ENCODE peak calls at places on chromosomes 6 and 20, in four cellular contexts. A is hepatocyte, Z is GM23338, P is GM12878. S is an unnamed sample. For H3K4me1, the result is how much of the 10 kb centered on the place peaks cover.

GRCh38 chr20:51481311-51481997 is 61.1 kb downstream of the NFATC2 start:
- DNase-seq in A (no peak), Z (no peak), P (no peak), S (no peak)

GRCh38 chr6:33974471-33974870 is 170.7 kb upstream of the MLN start:
- DNase-seq in A (no peak), Z (peak), P (no peak), S (no peak)

GRCh38 chr20:17655286-17655651 is 26.8 kb downstream of the RRBP1 start:
- DNase-seq in A (no peak), Z (peak), P (no peak), S (no peak)

GRCh38 chr20:15316556-15316955 is 979.1 kb upstream of the FLRT3 start:
- DNase-seq in A (no peak), Z (no peak), P (no peak), S (no peak)

GRCh38 chr20:9344080-9344920 is 170.1 kb upstream of the LAMP5 start:
- DNase-seq in A (no peak), Z (no peak), P (no peak), S (peak)

GRCh38 chr6:15066433-15067337 is 179.2 kb upstream of the JARID2 start:
- DNase-seq in A (peak), Z (no peak), P (no peak), S (peak)

GRCh38 chr20:59864726-59865125 is 68.7 kb downstream of the SYCP2 start:
- DNase-seq in A (no peak), Z (no peak), P (no peak), S (no peak)

GRCh38 chr20:34250005-34250404 is 8.8 kb downstream of the ASIP start:
- DNase-seq in A (no peak), Z (no peak), P (no peak), S (no peak)

GRCh38 chr20:49225896-49226295 is 6.7 kb downstream of the DDX27 start:
- DNase-seq in A (no peak), Z (no peak), P (no peak), S (no peak)

GRCh38 chr6:153001767-153002612 is 519 bp downstream of the MTRF1L start:
- DNase-seq in A (peak), Z (peak), P (no peak), S (no peak)

GRCh38 chr6:72740135-72740534 is 118.3 kb downstream of the KCNQ5 start:
- DNase-seq in A (no peak), Z (no peak), P (peak), S (no peak)

GRCh38 chr6:113595921-113596376 is 261.2 kb upstream of the MARCKS start:
- DNase-seq in A (no peak), Z (no peak), P (no peak), S (no peak)

GRCh38 chr20:2742934-2743559 is 50.5 kb downstream of the EBF4 start:
- DNase-seq in A (peak), Z (peak), P (no peak), S (peak)

GRCh38 chr6:165616116-165616515 is 46.9 kb downstream of the PDE10A start:
- DNase-seq in A (no peak), Z (no peak), P (no peak), S (peak)

GRCh38 chr20:1509237-1509636 is 18.0 kb upstream of the SIRPB2 start:
- DNase-seq in A (peak), Z (peak), P (no peak), S (peak)

GRCh38 chr6:135909737-135910387 is 58.4 kb downstream of the PDE7B start:
- DNase-seq in A (peak), Z (peak), P (peak), S (peak)

GRCh38 chr20:36467076-36467999 is 74.0 kb upstream of the MYL9 start:
- DNase-seq in A (peak), Z (no peak), P (no peak), S (peak)

GRCh38 chr6:47464052-47464451 is 13.5 kb upstream of the CD2AP start:
- DNase-seq in A (no peak), Z (no peak), P (no peak), S (no peak)

GRCh38 chr20:33816191-33816590 is 5.0 kb downstream of the CHMP4B start:
- DNase-seq in A (no peak), Z (no peak), P (no peak), S (no peak)

GRCh38 chr20:34310481-34311117 is 7.4 kb upstream of the AHCY start:
- DNase-seq in A (peak), Z (no peak), P (no peak), S (no peak)

GRCh38 chr6:121055572-121056163 is 278.6 kb downstream of the TBC1D32 start:
- DNase-seq in A (peak), Z (peak), P (peak), S (peak)

GRCh38 chr6:98834060-98835031 is at the start of gene POU3F2:
- DNase-seq in A (peak), Z (peak), P (no peak), S (peak)

GRCh38 chr20:50691585-50692552 is 527 bp upstream of the RIPOR3 start:
- DNase-seq in A (peak), Z (peak), P (no peak), S (peak)

GRCh38 chr6:39350723-39351505 is 28.4 kb upstream of the KCNK16 start:
- DNase-seq in A (no peak), Z (no peak), P (no peak), S (no peak)

GRCh38 chr6:81734081-81734480 is 18.4 kb downstream of the TENT5A start:
- DNase-seq in A (no peak), Z (peak), P (no peak), S (no peak)

GRCh38 chr6:14642842-14643241 is 525.3 kb downstream of the CD83 start:
- DNase-seq in A (no peak), Z (no peak), P (no peak), S (no peak)

GRCh38 chr6:163667372-163668060 is 253.0 kb downstream of the QKI start:
- DNase-seq in A (no peak), Z (no peak), P (peak), S (peak)

GRCh38 chr6:106444777-106445507 is 84.4 kb downstream of the CRYBG1 start:
- DNase-seq in A (peak), Z (peak), P (peak), S (peak)

GRCh38 chr6:124956018-124956417 is 6.2 kb upstream of the RNF217 start:
- DNase-seq in A (no peak), Z (no peak), P (no peak), S (no peak)

GRCh38 chr6:119547024-119547423 is 197.5 kb upstream of the MAN1A1 start:
- DNase-seq in A (no peak), Z (no peak), P (no peak), S (no peak)

GRCh38 chr20:34530342-34530741 is 14.1 kb downstream of the DYNLRB1 start:
- DNase-seq in A (no peak), Z (no peak), P (no peak), S (no peak)

GRCh38 chr6:24931752-24932691 is 3.7 kb downstream of the RIPOR2 start:
- DNase-seq in A (no peak), Z (no peak), P (peak), S (no peak)

GRCh38 chr20:40010483-40010882 is 678.6 kb downstream of the MAFB start:
- DNase-seq in A (no peak), Z (no peak), P (no peak), S (no peak)

GRCh38 chr6:136468711-136469110 is 81.5 kb downstream of the MAP7 start:
- DNase-seq in A (no peak), Z (no peak), P (no peak), S (no peak)

GRCh38 chr6:130303436-130303835 is 62.4 kb upstream of the TMEM200A start:
- DNase-seq in A (no peak), Z (no peak), P (no peak), S (no peak)

GRCh38 chr6:36852481-36853147 is 13.4 kb upstream of the CPNE5 start:
- DNase-seq in A (peak), Z (no peak), P (no peak), S (peak)

GRCh38 chr6:118627724-118628123 is 23.7 kb downstream of the CEP85L start:
- DNase-seq in A (no peak), Z (no peak), P (no peak), S (no peak)

GRCh38 chr20:18263723-18264122 is 24.6 kb upstream of the ZNF133 start:
- DNase-seq in A (peak), Z (no peak), P (no peak), S (no peak)

GRCh38 chr6:75209432-75209723 is 3.5 kb upstream of the COL12A1 start:
- DNase-seq in A (no peak), Z (no peak), P (no peak), S (no peak)

GRCh38 chr6:41467627-41468404 is 78.4 kb upstream of the FOXP4 start:
- DNase-seq in A (no peak), Z (no peak), P (no peak), S (no peak)

GRCh38 chr6:41469156-41469950 is 76.8 kb upstream of the FOXP4 start:
- DNase-seq in A (peak), Z (no peak), P (no peak), S (no peak)

GRCh38 chr6:41469951-41470340 is 76.2 kb upstream of the FOXP4 start:
- DNase-seq in A (peak), Z (peak), P (no peak), S (peak)

GRCh38 chr6:41471064-41471895 is 74.9 kb upstream of the FOXP4 start:
- DNase-seq in A (no peak), Z (no peak), P (no peak), S (no peak)

DNA sequence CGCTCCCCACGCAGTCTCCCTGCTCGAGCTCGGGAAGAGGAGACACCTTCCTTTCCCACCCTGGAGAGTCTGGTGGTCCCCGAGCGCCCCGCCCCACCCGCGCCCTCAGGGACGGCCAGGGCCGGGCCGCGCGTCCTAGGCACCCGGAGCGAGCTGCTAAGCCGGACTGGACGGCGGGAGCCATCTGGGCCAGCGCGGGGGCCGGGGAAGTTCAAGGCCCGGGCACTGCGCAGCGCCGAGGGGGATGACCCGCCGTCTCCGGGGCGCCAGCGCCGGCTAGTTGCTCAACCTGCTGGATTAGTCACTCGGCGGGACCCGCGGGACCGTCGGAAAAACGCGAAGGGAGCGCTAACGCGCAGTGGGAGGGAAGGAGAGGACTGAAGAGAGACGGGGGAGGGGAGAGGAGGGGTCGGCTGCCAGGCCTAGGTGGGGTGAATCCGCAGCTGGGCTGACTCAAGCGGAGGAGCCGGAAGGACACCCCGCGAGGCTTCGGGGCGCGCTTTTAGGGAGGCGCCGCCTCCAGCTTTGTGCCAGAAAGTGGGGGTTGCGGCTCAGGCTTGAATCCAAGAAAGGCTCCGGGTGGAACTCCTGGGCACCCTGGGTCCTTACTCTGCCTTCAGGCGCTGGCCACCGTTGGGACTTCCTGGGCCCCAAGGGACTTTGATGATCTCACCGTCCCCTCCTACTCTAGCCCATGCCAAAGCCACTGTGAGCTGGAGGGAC is 75.7 kb upstream of the FOXP4 start:
- DNase-seq in A (peak), Z (peak), P (no peak), S (peak)
- TF ChIP-seq EZH2 in A (no peak), Z (peak), P (no peak), S (no peak)

GRCh38 chr6:111812080-111813038 is 60.9 kb downstream of the FYN start:
- DNase-seq in A (no peak), Z (no peak), P (no peak), S (no peak)
- H3K4me1 ChIP-seq in A (under half), Z (under half), P (under half), S (under half)

DNA sequence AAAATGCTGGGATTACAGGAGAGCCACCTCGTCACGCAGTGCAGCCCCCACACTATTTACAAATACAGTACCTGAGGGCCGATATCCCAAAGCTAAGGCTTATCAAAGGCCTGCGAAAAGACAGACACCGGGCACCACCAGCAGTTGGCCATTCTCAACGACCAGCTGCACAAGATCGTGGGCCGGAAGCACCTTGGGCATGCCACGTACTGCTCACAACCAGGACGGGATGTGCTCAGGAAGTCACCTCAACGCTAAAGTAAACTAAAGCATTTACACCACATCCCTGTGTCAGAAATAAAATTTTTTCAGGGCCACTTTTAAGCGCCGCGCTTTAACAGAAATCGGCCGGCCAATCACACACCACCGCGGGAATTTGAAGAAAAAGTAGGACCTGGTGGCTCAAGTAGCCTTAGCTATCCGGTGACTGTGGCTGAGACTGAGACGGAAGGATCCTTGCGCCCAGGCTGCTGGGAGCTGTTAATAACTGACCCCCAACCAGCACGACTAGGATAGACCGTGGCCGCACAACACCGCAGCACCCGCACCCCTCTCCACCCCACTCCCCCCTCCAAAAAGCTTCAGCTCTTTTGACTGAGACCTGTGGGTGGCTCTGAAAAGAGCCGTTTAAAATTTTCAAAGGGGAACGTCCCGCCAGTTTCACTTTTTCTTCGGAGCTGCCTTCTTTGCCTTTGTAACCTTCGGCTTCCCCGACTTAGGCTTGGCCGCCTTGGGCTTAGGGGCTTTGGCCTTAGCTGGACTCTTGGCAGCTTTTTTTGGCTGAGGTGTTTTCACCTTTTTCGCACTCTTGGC is 131.2 kb upstream of the BTN3A2 start:
- DNase-seq in A (no peak), Z (peak), P (peak), S (peak)
- TF ChIP-seq EZH2 in A (no peak), Z (no peak), P (no peak), S (no peak)

GRCh38 chr20:19392344-19393140 is 180.1 kb downstream of the SLC24A3 start:
- DNase-seq in A (no peak), Z (no peak), P (no peak), S (no peak)

GRCh38 chr20:19401096-19401495 is 188.7 kb downstream of the SLC24A3 start:
- DNase-seq in A (no peak), Z (no peak), P (no peak), S (no peak)

GRCh38 chr20:19397676-19398075 is 185.2 kb downstream of the SLC24A3 start:
- DNase-seq in A (no peak), Z (peak), P (no peak), S (peak)

DNA sequence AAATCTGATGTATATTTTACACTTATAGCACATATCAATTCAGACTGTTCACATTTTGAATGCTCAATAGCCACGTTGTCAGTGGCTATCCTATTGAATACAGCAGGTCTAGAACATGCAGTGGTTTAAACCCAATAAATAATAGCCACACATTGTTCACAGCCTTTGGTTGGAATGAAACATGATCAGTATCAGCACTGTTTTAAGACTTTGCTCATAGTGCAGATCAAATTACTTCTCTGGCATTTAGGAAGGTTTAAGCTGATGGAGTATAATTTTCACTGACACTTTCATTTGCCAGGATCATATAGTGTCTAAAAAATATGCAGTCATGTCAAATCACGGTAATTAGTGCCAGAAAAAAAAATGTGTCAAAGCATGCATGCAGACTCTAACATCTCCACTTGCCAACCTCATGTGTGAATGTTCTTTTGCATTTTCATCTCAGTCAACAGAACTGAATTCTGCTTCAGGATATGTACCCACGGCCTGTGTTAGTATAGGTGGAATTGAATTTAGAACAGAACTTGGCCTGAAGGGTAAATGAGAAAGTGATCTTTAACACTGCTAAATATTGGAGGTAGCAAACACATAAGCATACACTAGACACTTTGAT is 184.1 kb downstream of the SLC24A3 start:
- DNase-seq in A (no peak), Z (no peak), P (no peak), S (peak)
- H3K4me1 ChIP-seq in A (under half), Z (under half), P (under half), S (under half)

DNA sequence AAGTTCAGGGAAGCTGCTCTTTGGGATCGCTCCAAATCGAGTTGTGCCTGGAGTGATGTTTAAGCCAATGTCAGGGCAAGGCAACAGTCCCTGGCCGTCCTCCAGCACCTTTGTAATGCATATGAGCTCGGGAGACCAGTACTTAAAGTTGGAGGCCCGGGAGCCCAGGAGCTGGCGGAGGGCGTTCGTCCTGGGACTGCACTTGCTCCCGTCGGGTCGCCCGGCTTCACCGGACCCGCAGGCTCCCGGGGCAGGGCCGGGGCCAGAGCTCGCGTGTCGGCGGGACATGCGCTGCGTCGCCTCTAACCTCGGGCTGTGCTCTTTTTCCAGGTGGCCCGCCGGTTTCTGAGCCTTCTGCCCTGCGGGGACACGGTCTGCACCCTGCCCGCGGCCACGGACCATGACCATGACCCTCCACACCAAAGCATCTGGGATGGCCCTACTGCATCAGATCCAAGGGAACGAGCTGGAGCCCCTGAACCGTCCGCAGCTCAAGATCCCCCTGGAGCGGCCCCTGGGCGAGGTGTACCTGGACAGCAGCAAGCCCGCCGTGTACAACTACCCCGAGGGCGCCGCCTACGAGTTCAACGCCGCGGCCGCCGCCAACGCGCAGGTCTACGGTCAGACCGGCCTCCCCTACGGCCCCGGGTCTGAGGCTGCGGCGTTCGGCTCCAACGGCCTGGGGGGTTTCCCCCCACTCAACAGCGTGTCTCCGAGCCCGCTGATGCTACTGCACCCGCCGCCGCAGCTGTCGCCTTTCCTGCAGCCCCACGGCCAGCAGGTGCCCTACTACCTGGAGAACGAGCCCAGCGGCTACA is at the start of gene ESR1:
- DNase-seq in A (peak), Z (peak), P (no peak), S (peak)
- TF ChIP-seq EZH2 in A (peak), Z (no peak), P (no peak), S (peak)

GRCh38 chr6:132491303-132491702 is 21.6 kb downstream of the STX7 start:
- DNase-seq in A (no peak), Z (no peak), P (no peak), S (peak)
- H3K4me1 ChIP-seq in A (under half), Z (under half), P (under half), S (under half)

DNA sequence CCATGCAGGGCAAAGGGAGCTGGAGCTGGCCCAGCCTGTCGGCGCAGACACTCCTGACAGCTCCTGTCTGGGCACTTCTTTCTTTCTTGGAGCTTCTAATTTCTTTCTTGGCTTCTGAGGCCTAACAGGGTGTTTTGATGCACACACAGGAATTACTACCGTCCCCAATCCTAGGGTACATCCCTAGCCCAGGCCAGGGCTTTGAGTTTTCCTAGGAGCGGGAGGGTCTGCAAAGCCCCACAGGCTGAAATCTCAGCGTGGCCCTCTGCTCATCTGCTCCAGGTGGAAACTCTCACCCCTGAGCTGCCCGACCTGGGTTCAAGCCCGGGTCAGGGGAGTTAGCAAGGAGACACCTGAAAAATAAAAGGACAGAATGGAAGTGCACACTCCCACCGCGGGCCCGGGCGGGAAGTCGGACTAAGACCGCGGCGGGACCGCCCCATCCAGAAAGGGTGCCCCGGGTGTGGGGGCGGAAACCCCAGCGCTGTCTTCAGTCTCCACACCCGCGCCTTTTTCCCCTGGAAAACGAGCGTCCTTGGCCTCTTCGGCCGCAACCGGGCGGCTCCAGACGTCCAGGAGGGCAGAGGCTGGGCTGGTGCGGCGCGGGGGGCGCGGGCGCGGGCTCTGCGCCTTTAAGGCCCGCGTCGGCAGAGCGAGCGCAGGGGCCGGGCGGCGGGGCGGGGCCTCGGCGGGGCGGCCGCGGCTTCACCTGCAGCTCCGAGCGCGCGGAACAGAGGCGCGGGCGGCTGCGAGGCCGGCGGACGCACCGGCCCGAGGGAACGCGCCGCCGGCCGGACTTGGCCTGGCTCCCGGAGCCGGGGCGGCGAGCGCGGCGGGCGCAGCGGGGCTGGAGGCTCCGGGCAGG is at the start of gene CDH4:
- DNase-seq in A (peak), Z (peak), P (no peak), S (peak)
- TF ChIP-seq EZH2 in A (peak), Z (peak), P (no peak), S (no peak)